ENCODE peak calls at places on chromosome 11, in six cellular contexts. One of them, this sample, is unnamed. For H3K36me3, the result is how much of the 10 kb centered on the place peaks cover.

GRCh38 chr11:47185305-47186075 is 744 bp downstream of the PACSIN3 start:
- DNase-seq in sigmoid colon: peak
- DNase-seq in ovary: peak
- DNase-seq in BE2C: no peak
- DNase-seq in upper lobe of right lung: peak
- DNase-seq in heart left ventricle: peak
- DNase-seq in this sample: no peak

GRCh38 chr11:35491231-35491871 is 34.1 kb downstream of the PAMR1 start:
- DNase-seq in sigmoid colon: no peak
- DNase-seq in BE2C: no peak
- DNase-seq in upper lobe of right lung: no peak
- DNase-seq in heart left ventricle: no peak
- DNase-seq in ovary: no peak
- DNase-seq in this sample: no peak

GRCh38 chr11:69304258-69304657 is 10.3 kb downstream of the MYEOV start:
- DNase-seq in upper lobe of right lung: no peak
- DNase-seq in heart left ventricle: no peak
- DNase-seq in ovary: no peak
- DNase-seq in BE2C: no peak
- DNase-seq in sigmoid colon: no peak
- DNase-seq in this sample: no peak

GRCh38 chr11:19713221-19714092 is 820 bp downstream of the NAV2 start:
- DNase-seq in sigmoid colon: peak
- DNase-seq in heart left ventricle: peak
- DNase-seq in BE2C: no peak
- DNase-seq in upper lobe of right lung: no peak
- DNase-seq in ovary: peak
- DNase-seq in this sample: no peak

GRCh38 chr11:14149683-14150082 is 187.2 kb downstream of the SPON1 start:
- DNase-seq in BE2C: no peak
- DNase-seq in sigmoid colon: no peak
- DNase-seq in heart left ventricle: no peak
- DNase-seq in ovary: no peak
- DNase-seq in upper lobe of right lung: no peak
- DNase-seq in this sample: no peak

GRCh38 chr11:43834291-43834690 is 46.3 kb upstream of the ALKBH3 start:
- DNase-seq in heart left ventricle: no peak
- DNase-seq in ovary: no peak
- DNase-seq in sigmoid colon: no peak
- DNase-seq in upper lobe of right lung: no peak
- DNase-seq in BE2C: no peak
- DNase-seq in this sample: no peak

GRCh38 chr11:35146074-35146521 is 7.1 kb downstream of the CD44 start:
- DNase-seq in ovary: no peak
- DNase-seq in BE2C: no peak
- DNase-seq in upper lobe of right lung: no peak
- DNase-seq in sigmoid colon: no peak
- DNase-seq in heart left ventricle: no peak
- DNase-seq in this sample: no peak

GRCh38 chr11:124788521-124788920 is 11.7 kb downstream of the MSANTD2 start:
- DNase-seq in heart left ventricle: no peak
- DNase-seq in BE2C: no peak
- DNase-seq in ovary: no peak
- DNase-seq in upper lobe of right lung: no peak
- DNase-seq in sigmoid colon: no peak
- DNase-seq in this sample: no peak

GRCh38 chr11:75668508-75669297 is at the start of gene MAP6:
- DNase-seq in upper lobe of right lung: no peak
- DNase-seq in heart left ventricle: peak
- DNase-seq in BE2C: peak
- DNase-seq in ovary: peak
- DNase-seq in sigmoid colon: no peak
- DNase-seq in this sample: no peak

GRCh38 chr11:20670932-20671403 is 1.6 kb downstream of the NELL1 start:
- DNase-seq in ovary: no peak
- DNase-seq in BE2C: no peak
- DNase-seq in sigmoid colon: no peak
- DNase-seq in upper lobe of right lung: no peak
- DNase-seq in heart left ventricle: no peak
- DNase-seq in this sample: no peak

GRCh38 chr11:120558754-120559431 is 47.3 kb downstream of the GRIK4 start:
- DNase-seq in sigmoid colon: no peak
- DNase-seq in upper lobe of right lung: no peak
- DNase-seq in heart left ventricle: no peak
- DNase-seq in ovary: no peak
- DNase-seq in BE2C: no peak
- DNase-seq in this sample: no peak

GRCh38 chr11:84465040-84465439 is 1162.1 kb downstream of the DLG2 start:
- DNase-seq in ovary: no peak
- DNase-seq in sigmoid colon: no peak
- DNase-seq in heart left ventricle: no peak
- DNase-seq in BE2C: peak
- DNase-seq in upper lobe of right lung: no peak
- DNase-seq in this sample: no peak

GRCh38 chr11:127733552-127733951 is 733.0 kb upstream of the KIRREL3 start:
- DNase-seq in heart left ventricle: peak
- DNase-seq in sigmoid colon: no peak
- DNase-seq in ovary: no peak
- DNase-seq in upper lobe of right lung: no peak
- DNase-seq in BE2C: no peak
- DNase-seq in this sample: no peak

GRCh38 chr11:33664829-33665228 is 35.8 kb downstream of the C11orf91 start:
- DNase-seq in heart left ventricle: no peak
- DNase-seq in upper lobe of right lung: no peak
- DNase-seq in sigmoid colon: no peak
- DNase-seq in ovary: no peak
- DNase-seq in BE2C: no peak
- DNase-seq in this sample: no peak

GRCh38 chr11:84549221-84549620 is 1077.9 kb downstream of the DLG2 start:
- DNase-seq in BE2C: no peak
- DNase-seq in ovary: no peak
- DNase-seq in sigmoid colon: no peak
- DNase-seq in upper lobe of right lung: no peak
- DNase-seq in heart left ventricle: no peak
- DNase-seq in this sample: peak

GRCh38 chr11:86230921-86231320 is 13.6 kb upstream of the EED start:
- DNase-seq in heart left ventricle: no peak
- DNase-seq in ovary: no peak
- DNase-seq in sigmoid colon: no peak
- DNase-seq in upper lobe of right lung: no peak
- DNase-seq in BE2C: no peak
- DNase-seq in this sample: no peak

GRCh38 chr11:109527496-109527895 is 105.5 kb downstream of the C11orf87 start:
- DNase-seq in BE2C: no peak
- DNase-seq in upper lobe of right lung: no peak
- DNase-seq in sigmoid colon: no peak
- DNase-seq in heart left ventricle: no peak
- DNase-seq in ovary: no peak
- DNase-seq in this sample: no peak

GRCh38 chr11:133836076-133836548 is 9.2 kb downstream of the SPATA19 start:
- DNase-seq in ovary: no peak
- DNase-seq in upper lobe of right lung: no peak
- DNase-seq in sigmoid colon: no peak
- DNase-seq in BE2C: no peak
- DNase-seq in heart left ventricle: no peak
- DNase-seq in this sample: no peak

GRCh38 chr11:8777907-8778767 is 95.5 kb downstream of the RPL27A start:
- DNase-seq in upper lobe of right lung: no peak
- DNase-seq in ovary: peak
- DNase-seq in sigmoid colon: peak
- DNase-seq in heart left ventricle: peak
- DNase-seq in BE2C: no peak
- DNase-seq in this sample: no peak

GRCh38 chr11:12189543-12190235 is 79.3 kb downstream of the MICAL2 start:
- DNase-seq in BE2C: no peak
- DNase-seq in upper lobe of right lung: no peak
- DNase-seq in heart left ventricle: no peak
- DNase-seq in ovary: no peak
- DNase-seq in sigmoid colon: no peak
- DNase-seq in this sample: no peak

GRCh38 chr11:107493117-107493516 is 35.5 kb upstream of the CWF19L2 start:
- DNase-seq in upper lobe of right lung: no peak
- DNase-seq in heart left ventricle: no peak
- DNase-seq in BE2C: no peak
- DNase-seq in ovary: no peak
- DNase-seq in sigmoid colon: no peak
- DNase-seq in this sample: no peak

GRCh38 chr11:14118047-14118446 is 155.5 kb downstream of the SPON1 start:
- DNase-seq in sigmoid colon: no peak
- DNase-seq in heart left ventricle: no peak
- DNase-seq in ovary: no peak
- DNase-seq in BE2C: no peak
- DNase-seq in upper lobe of right lung: no peak
- DNase-seq in this sample: no peak

GRCh38 chr11:65417221-65417701 is 5.3 kb upstream of the NEAT1 start:
- DNase-seq in ovary: peak
- DNase-seq in upper lobe of right lung: peak
- DNase-seq in heart left ventricle: peak
- DNase-seq in BE2C: no peak
- DNase-seq in sigmoid colon: peak
- DNase-seq in this sample: peak

GRCh38 chr11:122595246-122595645 is 60.3 kb upstream of the UBASH3B start:
- DNase-seq in upper lobe of right lung: no peak
- DNase-seq in ovary: no peak
- DNase-seq in heart left ventricle: no peak
- DNase-seq in BE2C: no peak
- DNase-seq in sigmoid colon: no peak
- DNase-seq in this sample: no peak

GRCh38 chr11:122127020-122127419 is 11.0 kb upstream of the BLID start:
- DNase-seq in heart left ventricle: no peak
- DNase-seq in BE2C: no peak
- DNase-seq in upper lobe of right lung: no peak
- DNase-seq in ovary: no peak
- DNase-seq in sigmoid colon: no peak
- DNase-seq in this sample: no peak

GRCh38 chr11:107196732-107197131 is 178.5 kb upstream of the GUCY1A2 start:
- DNase-seq in ovary: no peak
- DNase-seq in sigmoid colon: no peak
- DNase-seq in upper lobe of right lung: no peak
- DNase-seq in heart left ventricle: no peak
- DNase-seq in BE2C: no peak
- DNase-seq in this sample: no peak

DNA sequence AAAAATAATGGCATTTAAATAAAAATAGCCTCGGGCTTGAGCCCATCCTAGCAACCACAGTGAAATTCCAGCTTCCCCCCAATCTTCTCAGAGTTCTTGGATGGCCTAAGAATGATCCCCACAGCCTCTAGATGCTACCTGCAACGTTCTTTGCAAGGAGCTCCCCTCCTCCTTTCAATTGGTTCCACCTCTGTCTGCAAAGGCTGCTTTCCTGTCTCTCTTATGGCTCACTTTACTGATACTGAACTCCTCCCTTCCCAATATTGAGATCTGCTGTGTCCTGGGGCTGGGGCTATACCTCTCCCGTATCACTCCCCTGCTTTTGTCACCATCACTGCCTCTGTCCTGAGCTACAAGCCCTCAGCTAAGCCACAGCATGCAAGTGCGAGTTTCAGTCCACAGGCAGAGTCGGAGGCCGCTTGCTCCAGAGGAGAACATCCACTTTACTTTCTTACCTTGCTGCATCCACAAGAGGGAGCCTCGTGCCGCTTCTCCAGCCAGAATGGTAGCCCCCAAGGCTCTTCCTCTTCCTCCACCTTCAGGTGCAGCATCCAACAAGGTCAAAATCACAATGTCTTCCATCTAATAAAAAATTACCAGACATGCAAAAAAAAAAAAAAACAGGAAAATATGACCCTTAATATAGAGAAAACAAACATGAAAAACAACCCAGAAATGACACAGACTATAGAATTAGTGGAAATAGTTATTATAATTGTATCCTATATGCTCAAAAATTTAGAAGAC is 48.6 kb upstream of the TMEM45B start:
- DNase-seq in ovary: no peak
- DNase-seq in upper lobe of right lung: no peak
- DNase-seq in BE2C: peak
- DNase-seq in heart left ventricle: no peak
- DNase-seq in sigmoid colon: no peak
- DNase-seq in this sample: no peak
- TF ChIP-seq CTCF in ovary: no peak
- TF ChIP-seq CTCF in upper lobe of right lung: peak
- TF ChIP-seq CTCF in BE2C: peak
- TF ChIP-seq CTCF in heart left ventricle: peak
- TF ChIP-seq CTCF in sigmoid colon: no peak
- TF ChIP-seq CTCF in this sample: peak

DNA sequence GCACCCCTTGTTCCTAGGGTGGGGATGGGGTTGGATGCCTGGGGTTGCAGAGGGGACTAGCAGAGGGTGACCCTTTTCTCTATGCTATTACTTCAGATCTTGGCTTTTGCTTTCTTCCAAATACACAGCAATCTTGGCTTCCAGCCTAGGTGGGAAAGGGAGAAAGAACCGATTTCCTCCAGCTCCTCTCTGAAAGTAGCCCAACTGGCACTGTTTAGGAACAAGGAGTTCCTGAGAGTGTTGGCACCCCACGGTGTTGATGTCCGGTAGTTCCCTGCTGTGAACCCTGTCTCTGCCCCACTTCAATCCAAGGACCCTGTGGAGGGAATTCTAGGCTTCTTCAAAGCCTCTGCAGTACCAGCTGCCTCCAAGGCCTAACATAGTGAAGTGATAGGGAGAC is 1.1 kb upstream of the SLC3A2 start:
- DNase-seq in upper lobe of right lung: no peak
- DNase-seq in ovary: peak
- DNase-seq in BE2C: no peak
- DNase-seq in heart left ventricle: no peak
- DNase-seq in sigmoid colon: peak
- DNase-seq in this sample: no peak
- H3K4me3 ChIP-seq in upper lobe of right lung: peak
- H3K4me3 ChIP-seq in ovary: peak
- H3K4me3 ChIP-seq in BE2C: no peak
- H3K4me3 ChIP-seq in heart left ventricle: peak
- H3K4me3 ChIP-seq in sigmoid colon: peak
- H3K4me3 ChIP-seq in this sample: no peak

GRCh38 chr11:66625752-66626149 is 9.3 kb downstream of the RBM14 start:
- DNase-seq in sigmoid colon: no peak
- DNase-seq in BE2C: no peak
- DNase-seq in heart left ventricle: no peak
- DNase-seq in upper lobe of right lung: no peak
- DNase-seq in ovary: no peak
- DNase-seq in this sample: no peak
- H3K36me3 ChIP-seq in sigmoid colon: under half
- H3K36me3 ChIP-seq in BE2C: half or more
- H3K36me3 ChIP-seq in heart left ventricle: under half
- H3K36me3 ChIP-seq in upper lobe of right lung: half or more
- H3K36me3 ChIP-seq in ovary: under half
- H3K36me3 ChIP-seq in this sample: half or more

DNA sequence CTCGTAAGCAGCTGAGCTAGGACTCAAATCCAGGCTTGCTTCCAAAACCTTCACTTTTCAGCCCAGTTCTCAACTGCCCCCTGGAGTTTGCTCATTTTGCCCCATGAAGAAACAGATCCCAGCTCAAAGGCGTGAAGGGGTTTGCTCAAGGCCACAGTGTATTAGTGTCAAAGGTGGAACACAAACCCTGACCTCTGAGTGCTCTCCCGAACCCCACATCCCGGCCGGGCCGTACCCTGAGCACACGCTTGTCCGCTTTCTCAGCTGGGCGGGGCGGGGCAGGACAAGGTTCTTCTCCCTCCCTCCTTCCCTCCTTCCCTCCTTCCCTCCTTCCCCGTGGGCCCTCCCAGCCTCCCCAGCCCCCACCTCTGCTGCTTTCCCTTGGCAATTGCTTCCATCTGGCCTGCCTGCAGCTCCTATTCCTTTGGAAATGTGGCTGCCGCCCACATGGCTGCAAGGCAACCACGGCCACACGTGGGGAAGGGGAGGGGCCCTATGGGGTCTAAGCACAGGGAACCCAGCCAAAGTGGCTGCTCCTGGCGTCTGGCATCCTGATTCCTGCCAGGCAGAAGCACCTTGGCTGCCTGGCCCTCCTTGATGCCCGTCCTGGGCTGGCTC is 4.1 kb downstream of the ST3GAL4 start:
- DNase-seq in upper lobe of right lung: peak
- DNase-seq in sigmoid colon: peak
- DNase-seq in heart left ventricle: peak
- DNase-seq in ovary: peak
- DNase-seq in BE2C: peak
- DNase-seq in this sample: no peak
- TF ChIP-seq CTCF in upper lobe of right lung: no peak
- TF ChIP-seq CTCF in sigmoid colon: no peak
- TF ChIP-seq CTCF in heart left ventricle: no peak
- TF ChIP-seq CTCF in ovary: no peak
- TF ChIP-seq CTCF in BE2C: no peak
- TF ChIP-seq CTCF in this sample: no peak

This sample was measured in GM06990.